ENCODE peak calls at places on chromosomes 16 and 17, in nine cellular contexts. One of them, this sample, is unnamed.

GRCh38 chr16:67936876-67937605 is 391 bp upstream of the PSMB10 start:
- DNase-seq in A549: no peak
- DNase-seq in H9: no peak
- DNase-seq in OCI-LY7: peak; percentile 93
- DNase-seq in CD8-positive, alpha-beta T cell: peak; percentile 68
- DNase-seq in IMR-90: no peak
- DNase-seq in left ventricle myocardium inferior: no peak
- DNase-seq in adrenal gland: no peak
- DNase-seq in mammary epithelial cell: peak; percentile 64
- DNase-seq in this sample: peak; percentile 78

GRCh38 chr17:73431401-73432205 is 119.8 kb upstream of the CDC42EP4 start:
- DNase-seq in OCI-LY7: no peak
- DNase-seq in mammary epithelial cell: no peak
- DNase-seq in A549: no peak
- DNase-seq in left ventricle myocardium inferior: no peak
- DNase-seq in IMR-90: no peak
- DNase-seq in CD8-positive, alpha-beta T cell: no peak
- DNase-seq in adrenal gland: no peak
- DNase-seq in H9: peak; percentile 30
- DNase-seq in this sample: no peak

GRCh38 chr16:70257391-70257790 is 5.7 kb upstream of the EXOSC6 start:
- DNase-seq in adrenal gland: no peak
- DNase-seq in left ventricle myocardium inferior: no peak
- DNase-seq in H9: peak; percentile 15
- DNase-seq in A549: no peak
- DNase-seq in mammary epithelial cell: no peak
- DNase-seq in OCI-LY7: no peak
- DNase-seq in IMR-90: no peak
- DNase-seq in CD8-positive, alpha-beta T cell: no peak
- DNase-seq in this sample: no peak

GRCh38 chr16:1823821-1824220 is 2.8 kb downstream of the HAGH start:
- DNase-seq in left ventricle myocardium inferior: peak; percentile 41
- DNase-seq in OCI-LY7: peak; percentile 66
- DNase-seq in adrenal gland: peak; percentile 82
- DNase-seq in H9: peak; percentile 75
- DNase-seq in mammary epithelial cell: peak; percentile 46
- DNase-seq in IMR-90: peak; percentile 59
- DNase-seq in A549: peak; percentile 70
- DNase-seq in CD8-positive, alpha-beta T cell: no peak
- DNase-seq in this sample: peak; percentile 55

GRCh38 chr17:3964203-3965122 is at the start of gene ATP2A3:
- DNase-seq in IMR-90: no peak
- DNase-seq in OCI-LY7: peak; percentile 82
- DNase-seq in CD8-positive, alpha-beta T cell: peak; percentile 57
- DNase-seq in H9: no peak
- DNase-seq in A549: no peak
- DNase-seq in left ventricle myocardium inferior: peak; percentile 27
- DNase-seq in mammary epithelial cell: no peak
- DNase-seq in adrenal gland: no peak
- DNase-seq in this sample: peak; percentile 60

GRCh38 chr16:64449511-64449910 is 672.4 kb downstream of the CDH11 start:
- DNase-seq in IMR-90: no peak
- DNase-seq in OCI-LY7: no peak
- DNase-seq in mammary epithelial cell: no peak
- DNase-seq in left ventricle myocardium inferior: no peak
- DNase-seq in A549: no peak
- DNase-seq in H9: no peak
- DNase-seq in CD8-positive, alpha-beta T cell: no peak
- DNase-seq in adrenal gland: no peak
- DNase-seq in this sample: no peak

GRCh38 chr16:22762486-22762885 is 51.5 kb upstream of the HS3ST2 start:
- DNase-seq in H9: no peak
- DNase-seq in mammary epithelial cell: no peak
- DNase-seq in left ventricle myocardium inferior: no peak
- DNase-seq in A549: no peak
- DNase-seq in OCI-LY7: no peak
- DNase-seq in adrenal gland: no peak
- DNase-seq in CD8-positive, alpha-beta T cell: no peak
- DNase-seq in IMR-90: no peak
- DNase-seq in this sample: no peak

GRCh38 chr17:67602974-67603373 is 114.8 kb upstream of the NOL11 start:
- DNase-seq in mammary epithelial cell: peak; percentile 20
- DNase-seq in adrenal gland: no peak
- DNase-seq in CD8-positive, alpha-beta T cell: peak; percentile 21
- DNase-seq in OCI-LY7: peak; percentile 66
- DNase-seq in A549: peak; percentile 61
- DNase-seq in H9: peak; percentile 84
- DNase-seq in left ventricle myocardium inferior: no peak
- DNase-seq in IMR-90: peak; percentile 49
- DNase-seq in this sample: peak; percentile 53

GRCh38 chr16:30609002-30609927 is 924 bp downstream of the ZNF689 start:
- DNase-seq in CD8-positive, alpha-beta T cell: peak; percentile 30
- DNase-seq in left ventricle myocardium inferior: peak; percentile 49
- DNase-seq in adrenal gland: peak; percentile 66
- DNase-seq in mammary epithelial cell: no peak
- DNase-seq in A549: no peak
- DNase-seq in IMR-90: peak; percentile 23
- DNase-seq in H9: peak; percentile 39
- DNase-seq in OCI-LY7: peak; percentile 56
- DNase-seq in this sample: peak; percentile 54

GRCh38 chr16:1745900-1746692 is 25.2 kb downstream of the NME3 start:
- DNase-seq in left ventricle myocardium inferior: no peak
- DNase-seq in A549: no peak
- DNase-seq in CD8-positive, alpha-beta T cell: no peak
- DNase-seq in OCI-LY7: no peak
- DNase-seq in H9: no peak
- DNase-seq in adrenal gland: no peak
- DNase-seq in mammary epithelial cell: no peak
- DNase-seq in IMR-90: peak; percentile 53
- DNase-seq in this sample: no peak

GRCh38 chr16:65689726-65690125 is 567.9 kb upstream of the CDH11 start:
- DNase-seq in CD8-positive, alpha-beta T cell: no peak
- DNase-seq in mammary epithelial cell: no peak
- DNase-seq in IMR-90: no peak
- DNase-seq in H9: no peak
- DNase-seq in left ventricle myocardium inferior: no peak
- DNase-seq in A549: no peak
- DNase-seq in OCI-LY7: no peak
- DNase-seq in adrenal gland: no peak
- DNase-seq in this sample: no peak

GRCh38 chr17:63222655-63223054 is 223.5 kb downstream of the CYB561 start:
- DNase-seq in H9: no peak
- DNase-seq in OCI-LY7: no peak
- DNase-seq in mammary epithelial cell: peak; percentile 5
- DNase-seq in left ventricle myocardium inferior: no peak
- DNase-seq in CD8-positive, alpha-beta T cell: no peak
- DNase-seq in adrenal gland: no peak
- DNase-seq in A549: peak; percentile 14
- DNase-seq in IMR-90: peak; percentile 33
- DNase-seq in this sample: no peak

GRCh38 chr17:16980813-16981731 is 9.2 kb upstream of the TNFRSF13B start:
- DNase-seq in OCI-LY7: no peak
- DNase-seq in mammary epithelial cell: peak; percentile 17
- DNase-seq in A549: no peak
- DNase-seq in left ventricle myocardium inferior: no peak
- DNase-seq in IMR-90: no peak
- DNase-seq in adrenal gland: no peak
- DNase-seq in CD8-positive, alpha-beta T cell: no peak
- DNase-seq in H9: peak; percentile 36
- DNase-seq in this sample: no peak

DNA sequence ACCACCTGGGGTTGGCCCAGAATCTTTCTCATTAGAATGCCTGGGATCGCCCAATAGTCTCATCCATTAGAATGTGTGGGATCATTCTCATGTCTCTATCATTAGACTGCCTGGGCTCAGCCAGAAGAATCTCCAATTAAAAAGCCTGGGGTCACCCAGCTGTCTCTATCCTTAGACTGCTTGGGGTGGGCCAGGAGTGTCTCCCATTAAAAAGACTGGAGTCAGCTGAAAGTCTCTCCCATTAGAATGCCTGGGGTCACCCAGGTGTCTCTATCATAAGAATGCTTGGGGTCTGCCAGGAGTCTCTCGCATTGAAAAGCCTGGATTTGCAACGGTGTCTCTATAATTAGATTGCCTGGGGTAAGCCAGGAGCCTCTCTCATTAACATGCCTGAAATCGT is 2225.7 kb downstream of the TP53TG3F start:
- DNase-seq in OCI-LY7: no peak
- DNase-seq in adrenal gland: no peak
- DNase-seq in left ventricle myocardium inferior: no peak
- DNase-seq in mammary epithelial cell: no peak
- DNase-seq in CD8-positive, alpha-beta T cell: no peak
- DNase-seq in H9: no peak
- DNase-seq in A549: no peak
- DNase-seq in IMR-90: no peak
- DNase-seq in this sample: no peak
- H3K9me3 ChIP-seq in OCI-LY7: peaks cover 4% of the 10 kb centered on the region
- H3K9me3 ChIP-seq in adrenal gland: no peaks in the 10 kb centered on the region
- H3K9me3 ChIP-seq in left ventricle myocardium inferior: peaks cover 19% of the 10 kb centered on the region
- H3K9me3 ChIP-seq in mammary epithelial cell: peaks cover 42% of the 10 kb centered on the region
- H3K9me3 ChIP-seq in CD8-positive, alpha-beta T cell: peaks cover 7% of the 10 kb centered on the region
- H3K9me3 ChIP-seq in H9: peaks cover 91% of the 10 kb centered on the region
- H3K9me3 ChIP-seq in A549: no peaks in the 10 kb centered on the region
- H3K9me3 ChIP-seq in IMR-90: peaks cover 12% of the 10 kb centered on the region
- H3K9me3 ChIP-seq in this sample: peaks cover 83% of the 10 kb centered on the region

DNA sequence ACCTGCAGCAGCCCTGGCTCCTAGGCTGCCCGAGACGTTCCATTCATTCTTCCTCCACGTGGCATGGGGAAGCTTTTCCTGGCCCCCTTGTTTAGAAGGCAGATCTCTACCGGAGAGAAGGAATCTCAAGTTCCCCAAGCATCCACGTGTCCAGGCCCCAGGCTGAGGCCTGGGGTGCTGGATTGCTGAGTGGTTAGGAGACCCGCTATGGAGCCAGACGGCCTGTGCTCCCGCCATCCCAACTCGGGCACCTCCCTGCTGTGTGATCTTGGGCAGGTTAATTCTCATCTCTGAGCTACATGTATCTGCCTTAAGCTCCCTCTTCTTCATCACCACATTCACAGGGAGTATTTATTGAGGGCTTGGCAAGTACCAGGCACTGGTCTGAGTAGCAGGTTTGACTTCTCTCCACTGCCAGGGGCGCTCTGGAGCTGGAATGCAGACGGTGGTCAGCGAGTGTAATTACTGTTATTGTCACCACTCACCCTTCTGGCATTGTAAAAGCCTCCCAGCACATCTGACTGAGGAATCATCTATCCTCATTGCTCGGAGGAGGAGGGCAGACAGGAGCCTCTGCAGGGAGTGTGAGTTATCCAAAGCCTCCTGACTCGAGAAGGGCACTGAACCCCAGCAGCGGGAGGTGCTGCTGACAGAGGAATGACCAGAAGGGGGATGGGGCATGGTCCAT is 1.1 kb upstream of the ADGRG1 start:
- DNase-seq in A549: peak; percentile 79
- DNase-seq in CD8-positive, alpha-beta T cell: no peak
- DNase-seq in H9: peak; percentile 69
- DNase-seq in OCI-LY7: no peak
- DNase-seq in mammary epithelial cell: peak; percentile 88
- DNase-seq in left ventricle myocardium inferior: no peak
- DNase-seq in IMR-90: peak; percentile 85
- DNase-seq in adrenal gland: no peak
- DNase-seq in this sample: no peak
- TF ChIP-seq CTCF in A549: no peak
- TF ChIP-seq CTCF in CD8-positive, alpha-beta T cell: no peak
- TF ChIP-seq CTCF in H9: peak; percentile 47
- TF ChIP-seq CTCF in OCI-LY7: no peak
- TF ChIP-seq CTCF in mammary epithelial cell: peak; percentile 33
- TF ChIP-seq CTCF in left ventricle myocardium inferior: peak; percentile 29
- TF ChIP-seq CTCF in IMR-90: peak; percentile 54
- TF ChIP-seq CTCF in adrenal gland: no peak
- TF ChIP-seq CTCF in this sample: no peak

GRCh38 chr17:36999475-36999874 is 50.7 kb downstream of the AATF start:
- DNase-seq in IMR-90: no peak
- DNase-seq in mammary epithelial cell: no peak
- DNase-seq in adrenal gland: no peak
- DNase-seq in A549: no peak
- DNase-seq in CD8-positive, alpha-beta T cell: no peak
- DNase-seq in H9: no peak
- DNase-seq in left ventricle myocardium inferior: no peak
- DNase-seq in OCI-LY7: no peak
- DNase-seq in this sample: no peak
- H3K27ac ChIP-seq in IMR-90: no peak overlapping the region
- H3K27ac ChIP-seq in mammary epithelial cell: no peak overlapping the region
- H3K27ac ChIP-seq in adrenal gland: no peak overlapping the region
- H3K27ac ChIP-seq in A549: no peak overlapping the region
- H3K27ac ChIP-seq in CD8-positive, alpha-beta T cell: no peak overlapping the region
- H3K27ac ChIP-seq in H9: no peak overlapping the region
- H3K27ac ChIP-seq in left ventricle myocardium inferior: no peak overlapping the region
- H3K27ac ChIP-seq in OCI-LY7: no peak overlapping the region
- H3K27ac ChIP-seq in this sample: no peak overlapping the region

GRCh38 chr17:9532715-9533114 is 42.9 kb downstream of the STX8 start:
- DNase-seq in A549: no peak
- DNase-seq in mammary epithelial cell: no peak
- DNase-seq in H9: no peak
- DNase-seq in adrenal gland: no peak
- DNase-seq in left ventricle myocardium inferior: no peak
- DNase-seq in IMR-90: no peak
- DNase-seq in CD8-positive, alpha-beta T cell: no peak
- DNase-seq in OCI-LY7: no peak
- DNase-seq in this sample: no peak

GRCh38 chr17:9537177-9537776 is 38.3 kb downstream of the STX8 start:
- DNase-seq in OCI-LY7: no peak
- DNase-seq in adrenal gland: no peak
- DNase-seq in IMR-90: no peak
- DNase-seq in left ventricle myocardium inferior: no peak
- DNase-seq in CD8-positive, alpha-beta T cell: no peak
- DNase-seq in A549: no peak
- DNase-seq in mammary epithelial cell: no peak
- DNase-seq in H9: no peak
- DNase-seq in this sample: peak; percentile 33

GRCh38 chr17:9541718-9542117 is 33.9 kb downstream of the STX8 start:
- DNase-seq in OCI-LY7: no peak
- DNase-seq in adrenal gland: no peak
- DNase-seq in H9: no peak
- DNase-seq in CD8-positive, alpha-beta T cell: no peak
- DNase-seq in IMR-90: no peak
- DNase-seq in left ventricle myocardium inferior: no peak
- DNase-seq in A549: no peak
- DNase-seq in mammary epithelial cell: no peak
- DNase-seq in this sample: no peak

GRCh38 chr17:9544221-9544620 is 31.4 kb downstream of the STX8 start:
- DNase-seq in mammary epithelial cell: no peak
- DNase-seq in adrenal gland: no peak
- DNase-seq in H9: no peak
- DNase-seq in IMR-90: no peak
- DNase-seq in left ventricle myocardium inferior: no peak
- DNase-seq in OCI-LY7: no peak
- DNase-seq in CD8-positive, alpha-beta T cell: no peak
- DNase-seq in A549: no peak
- DNase-seq in this sample: no peak

DNA sequence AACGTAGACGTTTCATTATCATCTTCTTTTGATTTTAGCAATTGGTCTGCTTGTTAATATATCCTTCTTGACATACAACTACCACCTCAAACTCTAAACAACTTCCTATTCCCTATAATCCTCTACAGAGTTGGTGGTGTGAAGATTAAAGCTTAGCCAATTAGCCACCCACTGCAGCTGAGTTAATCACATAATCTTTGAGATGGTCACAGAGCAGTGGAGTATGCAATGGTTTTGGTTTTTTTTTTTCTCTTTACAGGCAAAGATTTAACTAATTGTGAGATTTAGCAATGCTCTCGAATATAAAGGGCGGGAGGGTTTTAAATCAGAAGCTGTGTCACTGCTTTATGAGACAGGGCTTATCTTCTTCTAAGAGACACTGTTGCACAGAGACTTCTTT is 37.0 kb downstream of the STX8 start:
- DNase-seq in left ventricle myocardium inferior: no peak
- DNase-seq in adrenal gland: no peak
- DNase-seq in A549: no peak
- DNase-seq in mammary epithelial cell: no peak
- DNase-seq in OCI-LY7: no peak
- DNase-seq in IMR-90: no peak
- DNase-seq in CD8-positive, alpha-beta T cell: no peak
- DNase-seq in H9: no peak
- DNase-seq in this sample: no peak
- H3K9me3 ChIP-seq in left ventricle myocardium inferior: no peaks in the 10 kb centered on the region
- H3K9me3 ChIP-seq in adrenal gland: no peaks in the 10 kb centered on the region
- H3K9me3 ChIP-seq in A549: no peaks in the 10 kb centered on the region
- H3K9me3 ChIP-seq in mammary epithelial cell: no peaks in the 10 kb centered on the region
- H3K9me3 ChIP-seq in OCI-LY7: no peaks in the 10 kb centered on the region
- H3K9me3 ChIP-seq in IMR-90: no peaks in the 10 kb centered on the region
- H3K9me3 ChIP-seq in CD8-positive, alpha-beta T cell: no peaks in the 10 kb centered on the region
- H3K9me3 ChIP-seq in H9: no peaks in the 10 kb centered on the region
- H3K9me3 ChIP-seq in this sample: no peaks in the 10 kb centered on the region